ENCODE peak calls at places on chromosomes 7 and 10, in six cellular contexts. F is fibroblast of lung; B is left ventricle myocardium inferior; W is AG04450; V is testis; E is CD8-positive, alpha-beta T cell. D is an unnamed sample.
A peak's percentile ranks its signal among the peaks of the same experiment; 100 is the strongest.

GRCh38 chr10:96922978-96923948 is 91.2 kb downstream of the LCOR start:
- DNase-seq in F (no peak), B (no peak), W (no peak), V (no peak), E (no peak), D (no peak)

GRCh38 chr10:100882681-100883321 is 30.0 kb upstream of the SLF2 start:
- DNase-seq in F (peak; percentile 75), B (peak; percentile 27), W (peak; percentile 47), V (peak; percentile 29), E (no peak), D (no peak)

GRCh38 chr7:155490697-155491628 is 33.0 kb downstream of the EN2 start:
- DNase-seq in F (peak; percentile 14), B (peak; percentile 65), W (no peak), V (peak; percentile 65), E (peak; percentile 34), D (no peak)

GRCh38 chr10:67549390-67549789 is 146.6 kb downstream of the CTNNA3 start:
- DNase-seq in F (peak; percentile 60), B (no peak), W (peak; percentile 20), V (peak; percentile 17), E (no peak), D (no peak)

GRCh38 chr7:93933190-93933589 is 11.7 kb downstream of the GNG11 start:
- DNase-seq in F (peak; percentile 82), B (no peak), W (no peak), V (no peak), E (no peak), D (no peak)

GRCh38 chr7:95723583-95724180 is 48.7 kb upstream of the DYNC1I1 start:
- DNase-seq in F (peak; percentile 36), B (no peak), W (no peak), V (peak; percentile 63), E (no peak), D (peak; percentile 50)

GRCh38 chr10:92244796-92245195 is 46.1 kb downstream of the CPEB3 start:
- DNase-seq in F (no peak), B (no peak), W (no peak), V (no peak), E (no peak), D (no peak)

GRCh38 chr10:122141821-122142651 is 129.1 kb upstream of the BTBD16 start:
- DNase-seq in F (peak; percentile 76), B (peak; percentile 61), W (no peak), V (no peak), E (no peak), D (peak; percentile 51)

GRCh38 chr10:88659725-88660592 is 4.3 kb upstream of the LIPF start:
- DNase-seq in F (peak; percentile 32), B (no peak), W (no peak), V (no peak), E (no peak), D (no peak)

GRCh38 chr7:129262333-129262732 is 37.5 kb downstream of the AHCYL2 start:
- DNase-seq in F (peak; percentile 49), B (no peak), W (no peak), V (no peak), E (no peak), D (no peak)

DNA sequence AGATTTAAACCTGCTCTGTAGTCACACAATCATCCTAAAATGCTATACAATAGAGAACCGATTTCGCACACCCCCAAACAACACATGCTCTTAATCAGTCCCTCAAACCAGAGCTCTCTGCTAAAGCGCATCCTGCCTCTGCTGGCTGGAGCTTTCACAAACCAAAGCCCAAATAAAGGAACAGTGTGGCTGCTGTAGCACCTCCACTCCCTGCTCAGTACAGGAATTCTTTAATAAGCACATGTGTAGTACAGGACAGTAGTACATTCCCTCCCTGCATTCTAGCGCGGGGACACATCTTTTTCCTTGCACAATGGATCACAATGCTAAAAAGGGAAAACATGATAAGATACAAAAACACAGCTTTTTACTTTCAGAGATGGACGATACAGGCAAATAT is 684.6 kb downstream of the MAGI2 start:
- DNase-seq in F (no peak), B (no peak), W (no peak), V (no peak), E (no peak), D (no peak)
- TF ChIP-seq CTCF in F (no peak), B (no peak), W (peak; percentile 6), V (no peak), E (no peak), D (no peak)

DNA sequence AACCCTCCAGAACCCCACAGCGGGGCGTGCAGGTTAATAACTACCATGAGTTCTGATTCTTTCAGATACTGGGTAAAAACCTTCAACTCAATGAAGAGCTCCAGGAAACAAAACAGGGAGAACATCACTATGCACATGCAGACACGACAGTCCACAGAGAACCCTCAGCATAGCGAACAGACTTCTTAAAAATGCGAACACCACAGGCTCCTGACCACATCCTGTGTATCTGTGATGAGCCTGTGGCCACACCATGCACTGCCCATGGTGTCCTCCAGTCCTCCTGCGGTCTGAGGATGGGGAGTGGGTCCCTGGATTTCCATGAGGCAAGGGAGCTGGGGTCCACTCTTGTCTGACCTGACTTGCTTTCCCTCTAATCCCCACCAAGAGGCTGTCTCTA is 107.2 kb downstream of the COBL start:
- DNase-seq in F (no peak), B (no peak), W (no peak), V (no peak), E (no peak), D (no peak)
- H3K27ac ChIP-seq in F (no peak overlapping the region), B (no peak overlapping the region), W (no peak overlapping the region), V (no peak overlapping the region), E (no peak overlapping the region), D (no peak overlapping the region)

DNA sequence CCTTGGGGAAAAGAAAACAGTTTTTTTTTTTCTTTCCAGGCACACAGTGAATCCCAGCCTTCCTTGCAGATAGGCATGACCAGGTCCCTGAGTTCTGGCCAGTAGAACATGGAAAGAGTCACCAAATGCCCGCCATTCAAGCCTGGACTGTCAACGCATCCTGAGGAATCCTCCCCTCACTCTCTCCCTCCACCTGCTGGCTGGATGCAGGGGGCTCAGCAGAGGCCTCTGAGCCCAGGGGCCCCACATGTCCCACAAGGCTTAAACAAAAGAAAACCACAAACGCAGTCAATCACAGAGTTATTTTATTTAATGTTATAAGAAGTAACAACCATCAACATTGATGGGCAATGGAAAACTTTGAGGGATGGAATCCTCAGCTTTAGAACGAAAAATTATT is 93.1 kb downstream of the JCAD start:
- DNase-seq in F (no peak), B (no peak), W (no peak), V (no peak), E (no peak), D (no peak)
- TF ChIP-seq CTCF in F (no peak), B (no peak), W (peak; percentile 13), V (no peak), E (no peak), D (no peak)

GRCh38 chr10:98296514-98296913 is 28.5 kb upstream of the LOXL4 start:
- DNase-seq in F (no peak), B (no peak), W (no peak), V (no peak), E (no peak), D (peak; percentile 60)

GRCh38 chr10:98295401-98295811 is 27.4 kb upstream of the LOXL4 start:
- DNase-seq in F (no peak), B (no peak), W (no peak), V (no peak), E (no peak), D (no peak)

GRCh38 chr10:98294270-98294627 is 26.3 kb upstream of the LOXL4 start:
- DNase-seq in F (no peak), B (no peak), W (no peak), V (no peak), E (no peak), D (no peak)

GRCh38 chr10:98293550-98294269 is 25.7 kb upstream of the LOXL4 start:
- DNase-seq in F (no peak), B (peak; percentile 39), W (no peak), V (no peak), E (no peak), D (no peak)

GRCh38 chr10:98295907-98296306 is 27.9 kb upstream of the LOXL4 start:
- DNase-seq in F (peak; percentile 62), B (no peak), W (peak; percentile 23), V (no peak), E (no peak), D (no peak)
- H3K27ac ChIP-seq in F (no peak overlapping the region), B (no peak overlapping the region), W (no peak overlapping the region), V (no peak overlapping the region), E (no peak overlapping the region), D (peak overlapping the region; percentile 86)

DNA sequence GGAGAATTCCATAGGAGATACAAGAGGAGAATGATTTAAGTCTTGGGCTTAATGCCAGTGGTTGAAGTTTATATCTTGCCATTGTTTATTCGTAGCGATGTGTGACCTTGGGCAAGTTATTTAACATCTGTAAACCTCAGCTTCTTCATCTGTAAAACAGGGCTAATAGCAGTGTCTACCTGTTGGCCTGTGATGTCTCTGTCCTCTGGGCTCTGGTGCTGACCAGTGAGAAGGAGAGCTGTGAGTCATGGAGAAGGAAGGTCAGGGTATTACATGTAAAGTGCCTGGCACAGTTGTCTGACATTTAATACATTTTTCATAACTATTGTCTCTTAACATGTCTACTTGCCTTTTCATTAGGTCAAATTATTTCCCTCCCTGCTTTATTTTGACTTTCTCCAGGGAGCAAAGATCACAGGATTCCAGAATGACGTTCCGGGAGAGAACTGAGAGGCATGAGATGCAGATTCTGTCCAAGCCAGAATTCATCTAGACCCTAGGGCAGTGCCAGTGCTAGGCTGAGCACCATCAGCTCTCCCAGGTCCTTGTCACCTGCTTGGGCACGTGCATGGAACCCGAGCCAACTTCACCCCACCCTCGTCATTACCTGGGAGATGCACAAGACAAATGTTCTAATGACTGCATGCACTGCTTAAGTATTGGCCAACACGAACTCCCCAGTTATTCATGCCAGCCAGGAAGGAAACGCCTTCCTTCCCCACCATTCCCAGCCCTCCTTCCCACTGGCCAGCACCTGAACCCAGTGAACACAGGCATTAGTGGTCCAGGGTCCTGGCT is 187.9 kb downstream of the DPY19L1 start:
- DNase-seq in F (peak; percentile 37), B (no peak), W (no peak), V (no peak), E (no peak), D (no peak)
- TF ChIP-seq CTCF in F (no peak), B (no peak), W (no peak), V (no peak), E (no peak), D (no peak)

GRCh38 chr10:30750971-30751677 is 121.6 kb upstream of the LYZL2 start:
- DNase-seq in F (no peak), B (no peak), W (no peak), V (no peak), E (no peak), D (no peak)

GRCh38 chr10:30748152-30748845 is 118.7 kb upstream of the LYZL2 start:
- DNase-seq in F (no peak), B (no peak), W (no peak), V (no peak), E (no peak), D (no peak)

GRCh38 chr10:30752481-30752881 is 122.9 kb upstream of the LYZL2 start:
- DNase-seq in F (no peak), B (no peak), W (no peak), V (no peak), E (no peak), D (no peak)

GRCh38 chr10:30749368-30749767 is 119.8 kb upstream of the LYZL2 start:
- DNase-seq in F (no peak), B (no peak), W (no peak), V (no peak), E (no peak), D (no peak)

DNA sequence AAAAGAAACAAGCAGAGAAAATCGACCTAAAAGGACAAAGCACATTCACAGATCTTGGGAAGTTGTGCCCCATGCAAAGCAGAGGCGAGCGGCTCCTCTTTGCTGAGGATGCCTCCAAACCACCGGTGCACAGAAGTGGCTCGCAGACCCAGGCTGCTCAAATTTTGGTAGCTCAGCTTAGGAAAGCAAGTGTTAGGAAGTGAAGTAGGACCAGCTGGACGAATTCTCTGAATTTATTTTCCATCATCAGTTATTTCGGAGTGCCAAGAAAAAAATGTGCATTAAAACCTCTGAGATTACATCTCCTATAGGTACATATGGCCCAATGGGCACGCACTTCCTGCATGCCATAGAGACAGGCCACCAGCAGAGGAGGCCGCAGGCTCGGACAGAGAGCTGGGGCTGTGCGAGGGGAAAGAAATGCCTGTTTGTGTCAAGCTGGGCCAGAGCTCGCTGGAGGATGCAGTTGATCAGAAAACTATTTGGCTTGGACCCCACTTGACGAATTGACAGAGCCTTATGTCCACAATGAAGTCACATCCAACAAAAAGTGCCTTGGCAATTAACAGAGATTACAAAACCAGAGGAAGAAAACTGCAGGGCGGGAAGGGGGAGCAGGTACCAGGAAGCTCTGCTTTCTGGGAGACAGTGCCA is 122.3 kb upstream of the LYZL2 start:
- DNase-seq in F (peak; percentile 52), B (peak; percentile 75), W (peak; percentile 15), V (no peak), E (peak; percentile 40), D (peak; percentile 8)
- H3K27ac ChIP-seq in F (peak overlapping the region; percentile 58), B (peak overlapping the region; percentile 51), W (no peak overlapping the region), V (no peak overlapping the region), E (no peak overlapping the region), D (no peak overlapping the region)